ENCODE peak calls at places on chromosomes 7 and 10, in seven cellular contexts. K is colonic mucosa, Y is neural progenitor cell, X is HAP-1, G is Panc1, D is ovary, P is body of pancreas. N is an unnamed sample.
A peak's percentile ranks its signal among the peaks of the same experiment; 100 is the strongest.

GRCh38 chr10:36446873-36447272 is 678.5 kb upstream of the ANKRD30A start:
- DNase-seq in K (no peak), Y (no peak), X (no peak), G (no peak), D (no peak), P (peak; percentile 63), N (peak; percentile 37)

GRCh38 chr7:26196305-26196704 is 4.2 kb downstream of the HNRNPA2B1 start:
- DNase-seq in K (no peak), Y (no peak), X (no peak), G (no peak), D (no peak), P (no peak), N (no peak)

GRCh38 chr10:12533723-12534122 is 184.4 kb downstream of the CAMK1D start:
- DNase-seq in K (no peak), Y (no peak), X (no peak), G (no peak), D (no peak), P (no peak), N (no peak)

GRCh38 chr7:20330797-20331230 is at the start of gene ITGB8:
- DNase-seq in K (peak; percentile 56), Y (no peak), X (no peak), G (no peak), D (peak; percentile 65), P (peak; percentile 56), N (no peak)

GRCh38 chr7:135166338-135166989 is 4.0 kb downstream of the CYREN start:
- DNase-seq in K (no peak), Y (no peak), X (no peak), G (no peak), D (no peak), P (peak; percentile 16), N (no peak)

GRCh38 chr10:97520978-97521761 is 22.4 kb downstream of the UBTD1 start:
- DNase-seq in K (no peak), Y (no peak), X (no peak), G (no peak), D (no peak), P (no peak), N (no peak)

GRCh38 chr7:28296571-28297483 is 115.5 kb upstream of the CREB5 start:
- DNase-seq in K (peak; percentile 27), Y (peak; percentile 59), X (peak; percentile 28), G (no peak), D (no peak), P (peak; percentile 27), N (peak; percentile 54)

GRCh38 chr10:50615654-50616053 is 8.1 kb downstream of the SGMS1 start:
- DNase-seq in K (no peak), Y (no peak), X (no peak), G (no peak), D (no peak), P (no peak), N (no peak)

GRCh38 chr7:70997275-70997674 is 134.7 kb upstream of the GALNT17 start:
- DNase-seq in K (no peak), Y (no peak), X (no peak), G (no peak), D (no peak), P (no peak), N (no peak)

GRCh38 chr7:107691713-107692112 is 31.1 kb downstream of the SLC26A4 start:
- DNase-seq in K (no peak), Y (no peak), X (no peak), G (no peak), D (no peak), P (no peak), N (no peak)

DNA sequence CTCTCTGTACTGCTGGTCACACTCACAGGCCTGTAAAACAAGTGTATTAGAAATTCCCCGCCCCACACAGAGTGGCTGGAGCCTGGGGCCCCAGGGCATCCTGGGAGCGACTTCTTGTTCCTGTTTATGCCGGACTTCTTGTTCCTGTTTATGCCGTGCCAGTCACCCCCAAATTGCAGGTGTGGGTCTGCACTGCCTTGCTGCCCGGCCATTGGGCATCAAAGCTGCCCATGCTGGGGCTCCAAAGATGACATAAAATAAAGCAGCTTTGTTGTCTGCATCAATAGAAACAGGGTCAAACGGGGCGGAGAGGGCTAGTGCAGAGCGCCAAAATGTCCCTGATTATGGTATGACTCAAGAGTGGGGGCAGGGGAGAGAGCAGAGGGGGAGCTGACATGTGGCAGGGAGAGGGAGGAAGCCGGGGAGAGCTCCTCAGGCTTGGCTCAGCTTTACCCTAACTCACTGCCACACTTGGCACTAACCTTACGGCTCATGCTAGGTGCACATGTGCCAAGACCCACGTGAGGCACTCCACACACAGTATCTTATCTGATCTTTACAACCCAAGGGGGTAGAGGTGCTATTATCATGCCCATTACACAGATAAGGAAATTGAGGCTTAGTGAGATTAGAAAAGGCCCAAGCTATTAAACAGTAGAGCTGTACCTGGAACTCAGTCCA is 98.4 kb downstream of the PIP4K2A start:
- DNase-seq in K (peak; percentile 72), Y (no peak), X (no peak), G (no peak), D (no peak), P (peak; percentile 28), N (peak; percentile 68)
- H3K4me1 ChIP-seq in K (no peaks in the 10 kb centered on the region), Y (peaks cover 41% of the 10 kb centered on the region), X (peaks cover 23% of the 10 kb centered on the region), G (peaks cover 46% of the 10 kb centered on the region), D (peaks cover 12% of the 10 kb centered on the region), P (peaks cover 31% of the 10 kb centered on the region), N (peaks cover 59% of the 10 kb centered on the region)

GRCh38 chr7:130902755-130903357 is 168.8 kb upstream of the KLF14 start:
- DNase-seq in K (no peak), Y (no peak), X (no peak), G (peak; percentile 69), D (no peak), P (no peak), N (no peak)
- H3K4me1 ChIP-seq in K (peaks cover 19% of the 10 kb centered on the region), Y (peaks cover 12% of the 10 kb centered on the region), X (peaks cover 7% of the 10 kb centered on the region), G (peaks cover 100% of the 10 kb centered on the region), D (peaks cover 16% of the 10 kb centered on the region), P (peaks cover 70% of the 10 kb centered on the region), N (no peaks in the 10 kb centered on the region)

GRCh38 chr7:29343379-29343778 is 148.8 kb downstream of the CHN2 start:
- DNase-seq in K (no peak), Y (no peak), X (no peak), G (no peak), D (no peak), P (no peak), N (no peak)

GRCh38 chr7:29346574-29346973 is 152.0 kb downstream of the CHN2 start:
- DNase-seq in K (no peak), Y (no peak), X (no peak), G (no peak), D (no peak), P (no peak), N (no peak)

GRCh38 chr7:29344334-29344978 is 149.9 kb downstream of the CHN2 start:
- DNase-seq in K (no peak), Y (no peak), X (no peak), G (no peak), D (no peak), P (no peak), N (no peak)

GRCh38 chr7:29342761-29343160 is 148.2 kb downstream of the CHN2 start:
- DNase-seq in K (no peak), Y (no peak), X (no peak), G (no peak), D (no peak), P (no peak), N (no peak)

DNA sequence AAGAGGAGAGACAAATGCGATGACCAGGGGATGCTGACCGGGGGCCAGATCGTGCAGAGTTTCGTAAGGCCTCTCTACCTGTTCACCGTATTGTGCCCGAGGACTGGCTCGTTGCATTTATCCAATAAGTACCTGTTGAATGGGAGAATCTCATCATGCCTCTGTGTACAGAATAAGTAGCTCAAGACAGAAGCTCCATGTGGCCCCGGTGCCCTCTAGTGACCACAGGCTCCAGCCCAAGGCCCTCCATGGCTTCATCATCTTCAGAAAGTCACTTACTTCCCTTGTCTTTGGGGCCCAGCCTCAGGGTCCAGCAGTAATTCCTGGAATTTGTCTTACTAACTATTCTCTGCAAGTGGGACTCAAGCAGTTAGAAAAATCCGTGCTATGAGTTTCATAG is 151.0 kb downstream of the CHN2 start:
- DNase-seq in K (peak; percentile 59), Y (peak; percentile 71), X (no peak), G (no peak), D (no peak), P (peak; percentile 61), N (peak; percentile 63)
- H3K4me1 ChIP-seq in K (no peaks in the 10 kb centered on the region), Y (peaks cover 8% of the 10 kb centered on the region), X (peaks cover 9% of the 10 kb centered on the region), G (no peaks in the 10 kb centered on the region), D (peaks cover 2% of the 10 kb centered on the region), P (peaks cover 43% of the 10 kb centered on the region), N (no peaks in the 10 kb centered on the region)

DNA sequence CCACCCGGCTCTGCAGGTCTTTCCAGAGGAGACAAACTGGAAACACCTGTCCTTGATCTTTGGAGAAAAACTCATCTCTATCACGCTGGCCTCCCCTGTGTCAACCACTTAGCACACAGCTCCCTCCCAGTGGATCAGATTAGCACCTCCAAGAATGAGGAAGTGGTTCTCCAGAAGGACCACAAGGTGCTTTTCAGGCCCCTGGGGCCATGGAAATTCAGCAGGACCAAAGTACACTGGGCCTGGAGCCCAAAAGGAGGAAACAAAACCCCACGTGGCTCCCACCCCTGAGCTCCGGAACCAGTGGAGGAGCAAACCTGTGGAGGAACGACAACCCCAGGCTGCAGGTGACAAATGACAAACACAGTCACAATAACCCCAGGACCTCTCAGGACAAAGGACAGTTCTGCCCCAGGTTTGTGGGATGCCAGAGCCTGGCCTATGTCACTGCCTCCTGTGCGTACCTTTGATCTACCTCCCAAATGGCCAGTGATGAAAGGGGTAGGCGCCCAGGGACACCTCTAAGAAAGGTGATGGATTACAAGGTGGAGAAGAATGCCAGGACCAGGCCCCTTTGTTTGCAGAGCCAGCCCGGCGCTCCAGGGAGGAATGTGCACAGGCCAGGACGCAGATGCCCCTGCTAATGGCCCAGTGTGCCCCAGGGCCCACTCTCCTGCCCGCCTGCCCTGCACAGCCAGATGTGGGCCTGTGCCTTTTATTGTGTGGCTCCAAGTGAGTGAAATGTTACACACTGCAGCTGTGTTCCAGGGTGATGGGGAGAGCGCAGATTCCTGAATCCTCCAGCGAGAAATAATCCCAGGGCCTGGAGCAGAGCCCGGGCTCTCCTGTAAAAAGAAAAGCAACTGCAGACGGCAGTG is 5.6 kb downstream of the TNS3 start:
- DNase-seq in K (peak; percentile 89), Y (peak; percentile 7), X (peak; percentile 16), G (no peak), D (peak; percentile 82), P (peak; percentile 77), N (peak; percentile 81)
- H3K4me1 ChIP-seq in K (peaks cover 35% of the 10 kb centered on the region), Y (peaks cover 15% of the 10 kb centered on the region), X (peaks cover 69% of the 10 kb centered on the region), G (peaks cover 89% of the 10 kb centered on the region), D (peaks cover 47% of the 10 kb centered on the region), P (peaks cover 92% of the 10 kb centered on the region), N (no peaks in the 10 kb centered on the region)

GRCh38 chr10:85864173-85864549 is 502.4 kb downstream of the GRID1 start:
- DNase-seq in K (no peak), Y (no peak), X (no peak), G (no peak), D (no peak), P (no peak), N (no peak)
- H3K4me1 ChIP-seq in K (no peaks in the 10 kb centered on the region), Y (peaks cover 5% of the 10 kb centered on the region), X (no peaks in the 10 kb centered on the region), G (no peaks in the 10 kb centered on the region), D (no peaks in the 10 kb centered on the region), P (no peaks in the 10 kb centered on the region), N (peaks cover 4% of the 10 kb centered on the region)

DNA sequence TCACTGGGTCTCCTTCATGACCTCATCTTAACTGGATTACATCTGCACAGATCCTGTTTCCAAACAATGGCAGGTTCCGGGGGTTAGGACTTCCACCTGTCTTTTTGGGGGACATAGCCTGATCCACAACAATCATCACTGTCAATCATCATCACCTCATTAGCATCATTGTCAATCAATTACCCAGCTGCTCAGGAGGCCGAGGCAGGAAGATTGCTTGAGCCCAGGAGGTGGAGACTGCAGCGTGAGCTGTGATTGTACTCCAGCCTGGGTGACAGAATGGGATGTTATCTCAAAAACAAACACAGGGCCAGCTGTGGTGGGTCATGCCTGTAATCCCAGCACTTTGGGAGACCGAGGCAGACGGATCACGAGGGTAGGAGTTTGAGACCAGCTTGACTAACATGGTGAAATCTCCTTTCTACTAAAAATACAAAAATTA is 18.7 kb downstream of the AMZ1 start:
- DNase-seq in K (no peak), Y (peak; percentile 65), X (no peak), G (no peak), D (no peak), P (no peak), N (no peak)
- H3K4me1 ChIP-seq in K (no peaks in the 10 kb centered on the region), Y (peaks cover 16% of the 10 kb centered on the region), X (no peaks in the 10 kb centered on the region), G (peaks cover 3% of the 10 kb centered on the region), D (peaks cover 4% of the 10 kb centered on the region), P (peaks cover 9% of the 10 kb centered on the region), N (peaks cover 8% of the 10 kb centered on the region)

N was measured in cardiac muscle cell.